ENCODE peak calls at places on chromosomes 3 and 15, in ten cellular contexts. U, G, Q, D, I, N, F, R, X and W are unnamed samples.

GRCh38 chr3:139764069-139764905 is 86.5 kb upstream of the NMNAT3 start:
- ATAC-seq in R (no peak), I (peak), U (no peak), X (no peak), Q (no peak), F (peak), D (no peak), N (peak), G (peak), W (no peak)

GRCh38 chr3:142566096-142566495 is 12.4 kb downstream of the ATR start:
- ATAC-seq in R (no peak), G (no peak), X (no peak), I (no peak), U (no peak), F (no peak), Q (no peak), D (no peak), N (no peak), W (no peak)

GRCh38 chr3:138809506-138810266 is 25.0 kb downstream of the PIK3CB start:
- ATAC-seq in X (no peak), G (no peak), D (no peak), U (peak), F (no peak), R (no peak), I (no peak), Q (no peak), N (no peak), W (no peak)

GRCh38 chr3:11350374-11350773 is 78.2 kb downstream of the ATG7 start:
- ATAC-seq in Q (no peak), U (no peak), F (no peak), N (no peak), G (no peak), D (no peak), I (no peak), X (no peak), R (no peak), W (no peak)

GRCh38 chr3:69292959-69293574 is 92.8 kb downstream of the FRMD4B start:
- ATAC-seq in N (peak), D (no peak), I (no peak), G (peak), F (peak), X (no peak), R (no peak), Q (no peak), U (no peak), W (no peak)

GRCh38 chr3:46359748-46360509 is 6.0 kb downstream of the CCR2 start:
- ATAC-seq in F (no peak), N (no peak), I (peak), R (no peak), G (peak), Q (no peak), D (no peak), U (no peak), X (no peak), W (peak)

GRCh38 chr3:54202029-54202428 is 79.7 kb downstream of the CACNA2D3 start:
- ATAC-seq in I (no peak), D (no peak), N (no peak), U (no peak), F (no peak), G (no peak), X (no peak), R (no peak), Q (no peak), W (no peak)

GRCh38 chr15:82648257-82649103 is 1.3 kb upstream of the CPEB1 start:
- ATAC-seq in X (peak), Q (peak), N (peak), G (peak), I (no peak), F (peak), U (no peak), D (no peak), R (no peak), W (no peak)

GRCh38 chr3:188518416-188518815 is 364.5 kb downstream of the LPP start:
- ATAC-seq in Q (no peak), G (no peak), I (no peak), U (peak), N (no peak), F (no peak), D (no peak), R (no peak), X (no peak), W (no peak)

GRCh38 chr15:42679285-42680141 is 57.4 kb downstream of the CDAN1 start:
- ATAC-seq in U (no peak), N (peak), D (no peak), G (peak), X (no peak), Q (no peak), R (no peak), I (no peak), F (peak), W (no peak)

GRCh38 chr15:91104111-91104510 is 4.1 kb downstream of the SV2B start:
- ATAC-seq in F (peak), G (peak), U (no peak), X (no peak), I (no peak), N (peak), R (no peak), Q (no peak), D (no peak), W (no peak)

GRCh38 chr3:136838641-136839555 is 20.0 kb downstream of the SLC35G2 start:
- ATAC-seq in G (no peak), R (no peak), F (no peak), X (peak), N (peak), Q (peak), D (no peak), U (no peak), I (peak), W (no peak)

GRCh38 chr15:52101542-52102340 is 10.8 kb downstream of the BCL2L10 start:
- ATAC-seq in Q (no peak), D (no peak), F (no peak), N (no peak), R (peak), G (no peak), X (no peak), I (no peak), U (no peak), W (peak)

GRCh38 chr3:45054196-45054857 is 28.2 kb downstream of the CLEC3B start:
- ATAC-seq in X (no peak), Q (no peak), D (no peak), G (peak), U (no peak), R (no peak), N (no peak), F (no peak), I (no peak), W (no peak)

GRCh38 chr3:66499881-66500574 is 794 bp downstream of the LRIG1 start:
- ATAC-seq in Q (no peak), X (peak), U (no peak), R (peak), F (peak), G (peak), N (peak), I (no peak), D (peak), W (peak)

GRCh38 chr15:90838066-90838465 is 30.3 kb upstream of the FURIN start:
- ATAC-seq in R (peak), D (peak), X (no peak), I (peak), G (no peak), Q (no peak), N (no peak), U (no peak), F (no peak), W (peak)

GRCh38 chr3:125002414-125002811 is 53.4 kb downstream of the HEG1 start:
- ATAC-seq in D (no peak), N (no peak), I (no peak), R (no peak), X (no peak), U (no peak), G (no peak), F (no peak), Q (no peak), W (no peak)

GRCh38 chr3:153127788-153128187 is 34.2 kb upstream of the RAP2B start:
- ATAC-seq in D (no peak), Q (no peak), X (no peak), U (no peak), R (no peak), N (no peak), G (no peak), I (no peak), F (no peak), W (no peak)

GRCh38 chr3:124851136-124851535 is 36.0 kb downstream of the ITGB5 start:
- ATAC-seq in X (no peak), D (peak), I (no peak), G (peak), R (no peak), N (peak), U (no peak), Q (no peak), F (peak), W (no peak)